ENCODE peak calls at places on chromosomes 12 and 14, in eight cellular contexts. One of them, this sample, is unnamed.

GRCh38 chr14:20035938-20036337 is at the start of gene OR4K13:
- DNase-seq in fibroblast of lung: no peak
- DNase-seq in activated CD4-positive, alpha-beta T cell treated with anti-CD3 and anti-CD28 coated beads for 24 hours: no peak
- DNase-seq in left ventricle myocardium inferior: no peak
- DNase-seq in activated CD4-positive, alpha-beta memory T cell treated with anti-CD3 and anti-CD28 coated beads for 36 hours: no peak
- DNase-seq in mucosa of gallbladder: no peak
- DNase-seq in Calu3: no peak
- DNase-seq in HTR-8/SVneo: no peak
- DNase-seq in this sample: no peak

GRCh38 chr12:109291531-109292341 is 17.3 kb downstream of the FOXN4 start:
- DNase-seq in mucosa of gallbladder: peak; percentile 18
- DNase-seq in left ventricle myocardium inferior: peak; percentile 74
- DNase-seq in activated CD4-positive, alpha-beta T cell treated with anti-CD3 and anti-CD28 coated beads for 24 hours: no peak
- DNase-seq in Calu3: peak; percentile 45
- DNase-seq in HTR-8/SVneo: no peak
- DNase-seq in activated CD4-positive, alpha-beta memory T cell treated with anti-CD3 and anti-CD28 coated beads for 36 hours: no peak
- DNase-seq in fibroblast of lung: peak; percentile 17
- DNase-seq in this sample: no peak

GRCh38 chr12:102869571-102869970 is 47.5 kb downstream of the PAH start:
- DNase-seq in HTR-8/SVneo: no peak
- DNase-seq in Calu3: no peak
- DNase-seq in mucosa of gallbladder: no peak
- DNase-seq in fibroblast of lung: no peak
- DNase-seq in activated CD4-positive, alpha-beta T cell treated with anti-CD3 and anti-CD28 coated beads for 24 hours: no peak
- DNase-seq in activated CD4-positive, alpha-beta memory T cell treated with anti-CD3 and anti-CD28 coated beads for 36 hours: no peak
- DNase-seq in left ventricle myocardium inferior: no peak
- DNase-seq in this sample: no peak

GRCh38 chr12:41527529-41528116 is 339.5 kb downstream of the PDZRN4 start:
- DNase-seq in mucosa of gallbladder: no peak
- DNase-seq in activated CD4-positive, alpha-beta T cell treated with anti-CD3 and anti-CD28 coated beads for 24 hours: no peak
- DNase-seq in left ventricle myocardium inferior: no peak
- DNase-seq in Calu3: no peak
- DNase-seq in fibroblast of lung: no peak
- DNase-seq in activated CD4-positive, alpha-beta memory T cell treated with anti-CD3 and anti-CD28 coated beads for 36 hours: no peak
- DNase-seq in HTR-8/SVneo: no peak
- DNase-seq in this sample: no peak

GRCh38 chr12:113299619-113300237 is 35.2 kb downstream of the SLC8B1 start:
- DNase-seq in fibroblast of lung: peak; percentile 81
- DNase-seq in HTR-8/SVneo: peak; percentile 87
- DNase-seq in left ventricle myocardium inferior: peak; percentile 72
- DNase-seq in Calu3: peak; percentile 87
- DNase-seq in mucosa of gallbladder: peak; percentile 57
- DNase-seq in activated CD4-positive, alpha-beta T cell treated with anti-CD3 and anti-CD28 coated beads for 24 hours: no peak
- DNase-seq in activated CD4-positive, alpha-beta memory T cell treated with anti-CD3 and anti-CD28 coated beads for 36 hours: no peak
- DNase-seq in this sample: peak; percentile 84

GRCh38 chr14:65080954-65081747 is 21.2 kb downstream of the MAX start:
- DNase-seq in left ventricle myocardium inferior: no peak
- DNase-seq in activated CD4-positive, alpha-beta memory T cell treated with anti-CD3 and anti-CD28 coated beads for 36 hours: no peak
- DNase-seq in Calu3: no peak
- DNase-seq in activated CD4-positive, alpha-beta T cell treated with anti-CD3 and anti-CD28 coated beads for 24 hours: no peak
- DNase-seq in HTR-8/SVneo: no peak
- DNase-seq in mucosa of gallbladder: no peak
- DNase-seq in fibroblast of lung: no peak
- DNase-seq in this sample: peak; percentile 81

GRCh38 chr14:68245146-68246073 is 425.8 kb downstream of the RAD51B start:
- DNase-seq in left ventricle myocardium inferior: no peak
- DNase-seq in fibroblast of lung: peak; percentile 66
- DNase-seq in activated CD4-positive, alpha-beta memory T cell treated with anti-CD3 and anti-CD28 coated beads for 36 hours: no peak
- DNase-seq in Calu3: no peak
- DNase-seq in mucosa of gallbladder: no peak
- DNase-seq in HTR-8/SVneo: peak; percentile 77
- DNase-seq in activated CD4-positive, alpha-beta T cell treated with anti-CD3 and anti-CD28 coated beads for 24 hours: no peak
- DNase-seq in this sample: no peak

GRCh38 chr14:54579606-54580005 is 12.7 kb downstream of the SAMD4A start:
- DNase-seq in fibroblast of lung: no peak
- DNase-seq in mucosa of gallbladder: no peak
- DNase-seq in HTR-8/SVneo: no peak
- DNase-seq in activated CD4-positive, alpha-beta T cell treated with anti-CD3 and anti-CD28 coated beads for 24 hours: no peak
- DNase-seq in Calu3: no peak
- DNase-seq in activated CD4-positive, alpha-beta memory T cell treated with anti-CD3 and anti-CD28 coated beads for 36 hours: no peak
- DNase-seq in left ventricle myocardium inferior: no peak
- DNase-seq in this sample: no peak

GRCh38 chr12:26345471-26346003 is 150.2 kb downstream of the SSPN start:
- DNase-seq in HTR-8/SVneo: no peak
- DNase-seq in Calu3: no peak
- DNase-seq in left ventricle myocardium inferior: no peak
- DNase-seq in activated CD4-positive, alpha-beta T cell treated with anti-CD3 and anti-CD28 coated beads for 24 hours: no peak
- DNase-seq in mucosa of gallbladder: no peak
- DNase-seq in activated CD4-positive, alpha-beta memory T cell treated with anti-CD3 and anti-CD28 coated beads for 36 hours: no peak
- DNase-seq in fibroblast of lung: no peak
- DNase-seq in this sample: no peak

GRCh38 chr12:13405961-13406703 is 209.6 kb downstream of the EMP1 start:
- DNase-seq in activated CD4-positive, alpha-beta memory T cell treated with anti-CD3 and anti-CD28 coated beads for 36 hours: no peak
- DNase-seq in HTR-8/SVneo: no peak
- DNase-seq in Calu3: no peak
- DNase-seq in left ventricle myocardium inferior: no peak
- DNase-seq in activated CD4-positive, alpha-beta T cell treated with anti-CD3 and anti-CD28 coated beads for 24 hours: no peak
- DNase-seq in mucosa of gallbladder: no peak
- DNase-seq in fibroblast of lung: no peak
- DNase-seq in this sample: no peak

GRCh38 chr12:26239508-26240328 is 44.3 kb downstream of the SSPN start:
- DNase-seq in Calu3: peak; percentile 92
- DNase-seq in mucosa of gallbladder: peak; percentile 71
- DNase-seq in left ventricle myocardium inferior: peak; percentile 66
- DNase-seq in activated CD4-positive, alpha-beta memory T cell treated with anti-CD3 and anti-CD28 coated beads for 36 hours: no peak
- DNase-seq in activated CD4-positive, alpha-beta T cell treated with anti-CD3 and anti-CD28 coated beads for 24 hours: no peak
- DNase-seq in HTR-8/SVneo: peak; percentile 22
- DNase-seq in fibroblast of lung: peak; percentile 57
- DNase-seq in this sample: no peak

GRCh38 chr12:101698782-101699347 is 1.4 kb downstream of the CHPT1 start:
- DNase-seq in activated CD4-positive, alpha-beta T cell treated with anti-CD3 and anti-CD28 coated beads for 24 hours: no peak
- DNase-seq in Calu3: peak; percentile 12
- DNase-seq in fibroblast of lung: peak; percentile 42
- DNase-seq in activated CD4-positive, alpha-beta memory T cell treated with anti-CD3 and anti-CD28 coated beads for 36 hours: peak; percentile 55
- DNase-seq in left ventricle myocardium inferior: no peak
- DNase-seq in HTR-8/SVneo: peak; percentile 21
- DNase-seq in mucosa of gallbladder: no peak
- DNase-seq in this sample: no peak

GRCh38 chr14:62592877-62593276 is 452.4 kb downstream of the KCNH5 start:
- DNase-seq in mucosa of gallbladder: no peak
- DNase-seq in HTR-8/SVneo: peak; percentile 45
- DNase-seq in activated CD4-positive, alpha-beta memory T cell treated with anti-CD3 and anti-CD28 coated beads for 36 hours: no peak
- DNase-seq in activated CD4-positive, alpha-beta T cell treated with anti-CD3 and anti-CD28 coated beads for 24 hours: no peak
- DNase-seq in left ventricle myocardium inferior: no peak
- DNase-seq in fibroblast of lung: peak; percentile 59
- DNase-seq in Calu3: peak; percentile 1
- DNase-seq in this sample: no peak

GRCh38 chr12:27305673-27306504 is 26.7 kb upstream of the BMAL2 start:
- DNase-seq in fibroblast of lung: peak; percentile 78
- DNase-seq in Calu3: no peak
- DNase-seq in HTR-8/SVneo: peak; percentile 11
- DNase-seq in activated CD4-positive, alpha-beta memory T cell treated with anti-CD3 and anti-CD28 coated beads for 36 hours: no peak
- DNase-seq in mucosa of gallbladder: no peak
- DNase-seq in activated CD4-positive, alpha-beta T cell treated with anti-CD3 and anti-CD28 coated beads for 24 hours: no peak
- DNase-seq in left ventricle myocardium inferior: no peak
- DNase-seq in this sample: no peak

GRCh38 chr12:4002601-4003000 is 129.4 kb upstream of the PARP11 start:
- DNase-seq in activated CD4-positive, alpha-beta memory T cell treated with anti-CD3 and anti-CD28 coated beads for 36 hours: no peak
- DNase-seq in HTR-8/SVneo: no peak
- DNase-seq in fibroblast of lung: no peak
- DNase-seq in activated CD4-positive, alpha-beta T cell treated with anti-CD3 and anti-CD28 coated beads for 24 hours: no peak
- DNase-seq in mucosa of gallbladder: no peak
- DNase-seq in Calu3: no peak
- DNase-seq in left ventricle myocardium inferior: no peak
- DNase-seq in this sample: no peak

GRCh38 chr12:114823701-114824100 is 139.7 kb upstream of the TBX3 start:
- DNase-seq in Calu3: no peak
- DNase-seq in HTR-8/SVneo: no peak
- DNase-seq in activated CD4-positive, alpha-beta memory T cell treated with anti-CD3 and anti-CD28 coated beads for 36 hours: no peak
- DNase-seq in left ventricle myocardium inferior: no peak
- DNase-seq in activated CD4-positive, alpha-beta T cell treated with anti-CD3 and anti-CD28 coated beads for 24 hours: no peak
- DNase-seq in fibroblast of lung: no peak
- DNase-seq in mucosa of gallbladder: no peak
- DNase-seq in this sample: no peak

GRCh38 chr12:47361389-47362031 is 281.8 kb upstream of the AMIGO2 start:
- DNase-seq in activated CD4-positive, alpha-beta T cell treated with anti-CD3 and anti-CD28 coated beads for 24 hours: no peak
- DNase-seq in Calu3: no peak
- DNase-seq in activated CD4-positive, alpha-beta memory T cell treated with anti-CD3 and anti-CD28 coated beads for 36 hours: peak; percentile 73
- DNase-seq in fibroblast of lung: no peak
- DNase-seq in left ventricle myocardium inferior: no peak
- DNase-seq in mucosa of gallbladder: no peak
- DNase-seq in HTR-8/SVneo: no peak
- DNase-seq in this sample: peak; percentile 38

GRCh38 chr14:105711841-105712460 is 185.6 kb downstream of the TMEM121 start:
- DNase-seq in activated CD4-positive, alpha-beta memory T cell treated with anti-CD3 and anti-CD28 coated beads for 36 hours: no peak
- DNase-seq in mucosa of gallbladder: no peak
- DNase-seq in Calu3: no peak
- DNase-seq in left ventricle myocardium inferior: no peak
- DNase-seq in fibroblast of lung: no peak
- DNase-seq in HTR-8/SVneo: no peak
- DNase-seq in activated CD4-positive, alpha-beta T cell treated with anti-CD3 and anti-CD28 coated beads for 24 hours: no peak
- DNase-seq in this sample: peak; percentile 23

GRCh38 chr12:128825845-128826244 is 2.1 kb upstream of the SLC15A4 start:
- DNase-seq in activated CD4-positive, alpha-beta T cell treated with anti-CD3 and anti-CD28 coated beads for 24 hours: no peak
- DNase-seq in mucosa of gallbladder: no peak
- DNase-seq in left ventricle myocardium inferior: no peak
- DNase-seq in activated CD4-positive, alpha-beta memory T cell treated with anti-CD3 and anti-CD28 coated beads for 36 hours: no peak
- DNase-seq in HTR-8/SVneo: no peak
- DNase-seq in fibroblast of lung: no peak
- DNase-seq in Calu3: no peak
- DNase-seq in this sample: no peak

GRCh38 chr14:61586539-61587396 is 108.5 kb upstream of the HIF1A start:
- DNase-seq in activated CD4-positive, alpha-beta memory T cell treated with anti-CD3 and anti-CD28 coated beads for 36 hours: no peak
- DNase-seq in fibroblast of lung: peak; percentile 73
- DNase-seq in Calu3: no peak
- DNase-seq in left ventricle myocardium inferior: no peak
- DNase-seq in HTR-8/SVneo: peak; percentile 69
- DNase-seq in mucosa of gallbladder: no peak
- DNase-seq in activated CD4-positive, alpha-beta T cell treated with anti-CD3 and anti-CD28 coated beads for 24 hours: no peak
- DNase-seq in this sample: no peak

GRCh38 chr14:104801284-104802119 is 601 bp downstream of the ZBTB42 start:
- DNase-seq in fibroblast of lung: no peak
- DNase-seq in HTR-8/SVneo: no peak
- DNase-seq in activated CD4-positive, alpha-beta memory T cell treated with anti-CD3 and anti-CD28 coated beads for 36 hours: no peak
- DNase-seq in mucosa of gallbladder: no peak
- DNase-seq in left ventricle myocardium inferior: no peak
- DNase-seq in Calu3: no peak
- DNase-seq in activated CD4-positive, alpha-beta T cell treated with anti-CD3 and anti-CD28 coated beads for 24 hours: no peak
- DNase-seq in this sample: no peak

GRCh38 chr14:93045211-93045674 is 70.5 kb downstream of the ITPK1 start:
- DNase-seq in HTR-8/SVneo: no peak
- DNase-seq in mucosa of gallbladder: no peak
- DNase-seq in activated CD4-positive, alpha-beta memory T cell treated with anti-CD3 and anti-CD28 coated beads for 36 hours: no peak
- DNase-seq in left ventricle myocardium inferior: no peak
- DNase-seq in fibroblast of lung: no peak
- DNase-seq in activated CD4-positive, alpha-beta T cell treated with anti-CD3 and anti-CD28 coated beads for 24 hours: no peak
- DNase-seq in Calu3: peak; percentile 43
- DNase-seq in this sample: no peak

GRCh38 chr12:119036878-119037493 is 55.6 kb downstream of the SRRM4 start:
- DNase-seq in HTR-8/SVneo: peak; percentile 15
- DNase-seq in activated CD4-positive, alpha-beta memory T cell treated with anti-CD3 and anti-CD28 coated beads for 36 hours: peak; percentile 15
- DNase-seq in activated CD4-positive, alpha-beta T cell treated with anti-CD3 and anti-CD28 coated beads for 24 hours: no peak
- DNase-seq in mucosa of gallbladder: peak; percentile 10
- DNase-seq in fibroblast of lung: no peak
- DNase-seq in left ventricle myocardium inferior: no peak
- DNase-seq in Calu3: peak; percentile 37
- DNase-seq in this sample: no peak

GRCh38 chr14:74299061-74299545 is 3.6 kb downstream of the ABCD4 start:
- DNase-seq in activated CD4-positive, alpha-beta memory T cell treated with anti-CD3 and anti-CD28 coated beads for 36 hours: peak; percentile 41
- DNase-seq in HTR-8/SVneo: no peak
- DNase-seq in Calu3: no peak
- DNase-seq in left ventricle myocardium inferior: no peak
- DNase-seq in mucosa of gallbladder: peak; percentile 11
- DNase-seq in fibroblast of lung: no peak
- DNase-seq in activated CD4-positive, alpha-beta T cell treated with anti-CD3 and anti-CD28 coated beads for 24 hours: no peak
- DNase-seq in this sample: no peak

GRCh38 chr12:46998811-46999368 is 80.5 kb upstream of the PCED1B start:
- DNase-seq in activated CD4-positive, alpha-beta T cell treated with anti-CD3 and anti-CD28 coated beads for 24 hours: no peak
- DNase-seq in fibroblast of lung: peak; percentile 22
- DNase-seq in mucosa of gallbladder: no peak
- DNase-seq in activated CD4-positive, alpha-beta memory T cell treated with anti-CD3 and anti-CD28 coated beads for 36 hours: no peak
- DNase-seq in Calu3: no peak
- DNase-seq in HTR-8/SVneo: peak; percentile 47
- DNase-seq in left ventricle myocardium inferior: no peak
- DNase-seq in this sample: no peak

GRCh38 chr12:28021704-28022103 is 49.2 kb upstream of the PTHLH start:
- DNase-seq in left ventricle myocardium inferior: no peak
- DNase-seq in mucosa of gallbladder: no peak
- DNase-seq in Calu3: peak; percentile 17
- DNase-seq in fibroblast of lung: no peak
- DNase-seq in activated CD4-positive, alpha-beta T cell treated with anti-CD3 and anti-CD28 coated beads for 24 hours: no peak
- DNase-seq in HTR-8/SVneo: no peak
- DNase-seq in activated CD4-positive, alpha-beta memory T cell treated with anti-CD3 and anti-CD28 coated beads for 36 hours: no peak
- DNase-seq in this sample: no peak

GRCh38 chr12:128069359-128069997 is 197.5 kb upstream of the TMEM132C start:
- DNase-seq in HTR-8/SVneo: peak; percentile 42
- DNase-seq in activated CD4-positive, alpha-beta memory T cell treated with anti-CD3 and anti-CD28 coated beads for 36 hours: peak; percentile 24
- DNase-seq in activated CD4-positive, alpha-beta T cell treated with anti-CD3 and anti-CD28 coated beads for 24 hours: no peak
- DNase-seq in left ventricle myocardium inferior: no peak
- DNase-seq in Calu3: peak; percentile 41
- DNase-seq in fibroblast of lung: peak; percentile 15
- DNase-seq in mucosa of gallbladder: peak; percentile 34
- DNase-seq in this sample: peak; percentile 36

GRCh38 chr14:78088941-78089340 is 81.2 kb upstream of the NRXN3 start:
- DNase-seq in HTR-8/SVneo: no peak
- DNase-seq in Calu3: no peak
- DNase-seq in mucosa of gallbladder: no peak
- DNase-seq in left ventricle myocardium inferior: no peak
- DNase-seq in activated CD4-positive, alpha-beta memory T cell treated with anti-CD3 and anti-CD28 coated beads for 36 hours: no peak
- DNase-seq in fibroblast of lung: no peak
- DNase-seq in activated CD4-positive, alpha-beta T cell treated with anti-CD3 and anti-CD28 coated beads for 24 hours: no peak
- DNase-seq in this sample: no peak

GRCh38 chr14:58752782-58753181 is 115.0 kb downstream of the DACT1 start:
- DNase-seq in activated CD4-positive, alpha-beta T cell treated with anti-CD3 and anti-CD28 coated beads for 24 hours: no peak
- DNase-seq in HTR-8/SVneo: no peak
- DNase-seq in mucosa of gallbladder: peak; percentile 93
- DNase-seq in left ventricle myocardium inferior: peak; percentile 77
- DNase-seq in fibroblast of lung: peak; percentile 35
- DNase-seq in activated CD4-positive, alpha-beta memory T cell treated with anti-CD3 and anti-CD28 coated beads for 36 hours: no peak
- DNase-seq in Calu3: peak; percentile 63
- DNase-seq in this sample: no peak